ENCODE peak calls at places on chromosomes 13 and 19, in five cellular contexts. K is fibroblast of the aortic adventitia, B is transverse colon, N is HFF-Myc, F is ovary. G is an unnamed sample.

GRCh38 chr13:29749401-29750177 is 100.8 kb downstream of the UBL3 start:
- DNase-seq in K (peak), B (no peak), N (no peak), F (no peak), G (no peak)

GRCh38 chr13:112333756-112334543 is 42.2 kb upstream of the SPACA7 start:
- DNase-seq in K (no peak), B (no peak), N (no peak), F (no peak), G (no peak)

GRCh38 chr13:97397267-97397666 is 36.7 kb upstream of the RAP2A start:
- DNase-seq in K (no peak), B (no peak), N (no peak), F (no peak), G (no peak)

GRCh38 chr19:6577410-6578125 is 13.4 kb downstream of the CD70 start:
- DNase-seq in K (peak), B (peak), N (peak), F (no peak), G (no peak)

GRCh38 chr13:83215627-83216026 is 666.6 kb downstream of the SLITRK1 start:
- DNase-seq in K (peak), B (no peak), N (peak), F (no peak), G (no peak)

GRCh38 chr13:99471231-99472202 is 29.8 kb upstream of the TM9SF2 start:
- DNase-seq in K (peak), B (no peak), N (no peak), F (no peak), G (no peak)

GRCh38 chr13:87777395-87777794 is 106.2 kb downstream of the SLITRK5 start:
- DNase-seq in K (no peak), B (no peak), N (no peak), F (no peak), G (no peak)

GRCh38 chr19:49590971-49591730 is at the start of gene PRR12:
- DNase-seq in K (peak), B (peak), N (no peak), F (peak), G (no peak)

GRCh38 chr19:17862711-17863519 is 3.2 kb downstream of the RPL18A start:
- DNase-seq in K (no peak), B (no peak), N (no peak), F (no peak), G (no peak)

GRCh38 chr13:95920485-95920884 is 132.7 kb downstream of the UGGT2 start:
- DNase-seq in K (no peak), B (no peak), N (no peak), F (no peak), G (no peak)

GRCh38 chr19:27971071-27971470 is 1241.9 kb downstream of the UQCRFS1 start:
- DNase-seq in K (peak), B (no peak), N (no peak), F (no peak), G (no peak)

GRCh38 chr13:47798906-47799305 is 202.2 kb downstream of the SUCLA2 start:
- DNase-seq in K (peak), B (no peak), N (no peak), F (no peak), G (no peak)

GRCh38 chr13:40109324-40109958 is 454.0 kb downstream of the COG6 start:
- DNase-seq in K (peak), B (no peak), N (no peak), F (no peak), G (no peak)

GRCh38 chr13:75587679-75588078 is 38.1 kb downstream of the UCHL3 start:
- DNase-seq in K (no peak), B (no peak), N (no peak), F (no peak), G (no peak)

GRCh38 chr13:66546534-66547379 is 683.4 kb downstream of the PCDH9 start:
- DNase-seq in K (peak), B (no peak), N (no peak), F (no peak), G (no peak)

GRCh38 chr13:32471187-32471922 is 43.4 kb upstream of the N4BP2L1 start:
- DNase-seq in K (peak), B (no peak), N (no peak), F (peak), G (no peak)

GRCh38 chr19:19110410-19111137 is 27.7 kb downstream of the TMEM161A start:
- DNase-seq in K (no peak), B (no peak), N (no peak), F (peak), G (no peak)

GRCh38 chr19:13774217-13775191 is at the start of gene C19orf53:
- DNase-seq in K (peak), B (peak), N (peak), F (peak), G (peak)

GRCh38 chr19:40424637-40425449 is 949 bp downstream of the SERTAD1 start:
- DNase-seq in K (peak), B (no peak), N (no peak), F (no peak), G (no peak)

GRCh38 chr19:29260477-29261317 is 47.7 kb upstream of the UQCRFS1 start:
- DNase-seq in K (peak), B (no peak), N (no peak), F (no peak), G (no peak)

GRCh38 chr13:31824705-31825512 is 85.6 kb downstream of the RXFP2 start:
- DNase-seq in K (peak), B (no peak), N (no peak), F (no peak), G (no peak)

GRCh38 chr13:113489549-113490495 is 689 bp downstream of the DCUN1D2 start:
- DNase-seq in K (peak), B (peak), N (no peak), F (peak), G (no peak)

GRCh38 chr19:10518444-10519361 is 1.5 kb upstream of the S1PR5 start:
- DNase-seq in K (no peak), B (no peak), N (no peak), F (no peak), G (no peak)

GRCh38 chr19:10519421-10519820 is 2.2 kb upstream of the S1PR5 start:
- DNase-seq in K (no peak), B (no peak), N (no peak), F (no peak), G (no peak)

GRCh38 chr19:10517361-10517759 is at the start of gene S1PR5:
- DNase-seq in K (no peak), B (no peak), N (no peak), F (no peak), G (no peak)

GRCh38 chr19:10516671-10517286 is 468 bp downstream of the S1PR5 start:
- DNase-seq in K (no peak), B (no peak), N (no peak), F (no peak), G (no peak)

GRCh38 chr19:10517760-10518443 is 655 bp upstream of the S1PR5 start:
- DNase-seq in K (no peak), B (no peak), N (no peak), F (no peak), G (no peak)
- TF ChIP-seq CTCF in K (no peak), B (no peak), N (no peak), F (no peak), G (no peak)

DNA sequence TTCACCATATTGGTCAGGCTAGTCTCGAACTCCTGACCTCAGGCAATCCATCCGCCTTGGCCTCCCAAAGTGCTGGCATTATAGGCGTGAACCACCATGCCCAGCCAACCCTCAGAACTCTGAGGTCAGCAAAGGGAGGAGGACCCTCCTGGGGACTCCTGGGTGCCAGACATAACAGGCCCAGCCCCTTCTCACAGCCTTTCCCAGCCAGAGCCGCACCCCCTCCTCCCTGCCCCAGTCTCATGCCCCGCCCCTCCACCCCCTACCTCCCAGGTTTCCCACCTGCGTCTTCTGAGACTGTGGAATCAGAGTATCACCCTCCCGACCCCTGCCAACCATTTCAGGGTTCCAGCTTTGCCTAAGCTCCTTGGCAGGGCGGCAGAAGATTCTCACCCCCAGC is 5.2 kb downstream of the IGLON5 start:
- DNase-seq in K (no peak), B (no peak), N (no peak), F (no peak), G (no peak)
- TF ChIP-seq CTCF in K (no peak), B (no peak), N (no peak), F (no peak), G (no peak)

GRCh38 chr13:94345374-94346195 is 133.9 kb downstream of the DCT start:
- DNase-seq in K (peak), B (no peak), N (peak), F (no peak), G (no peak)
- TF ChIP-seq CTCF in K (peak), B (no peak), N (peak), F (no peak), G (no peak)

GRCh38 chr19:45103625-45104319 is 10.8 kb downstream of the PPP1R37 start:
- DNase-seq in K (no peak), B (no peak), N (no peak), F (no peak), G (no peak)
- TF ChIP-seq CTCF in K (no peak), B (no peak), N (no peak), F (no peak), G (no peak)

DNA sequence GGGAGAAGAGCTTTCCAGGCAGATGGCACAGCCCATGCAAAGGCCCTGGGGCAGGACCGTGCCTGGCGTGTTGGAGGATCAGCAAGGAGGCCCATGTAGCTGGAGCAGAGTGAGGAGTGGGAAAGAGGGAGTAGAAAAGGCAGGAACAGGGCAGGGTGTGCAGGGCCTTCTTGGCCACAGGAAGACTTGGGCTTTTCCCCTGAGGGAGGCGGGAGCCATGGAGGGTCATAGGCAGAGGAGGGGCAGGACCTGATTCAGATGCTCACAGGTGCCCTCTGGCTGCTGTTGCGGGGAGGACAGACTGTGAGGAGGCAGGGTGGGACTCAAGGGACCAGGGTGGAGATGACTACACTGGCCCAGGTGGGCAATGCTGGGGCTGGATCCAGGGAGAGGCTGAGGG is 13.8 kb upstream of the PTPRS start:
- DNase-seq in K (no peak), B (no peak), N (no peak), F (no peak), G (no peak)
- TF ChIP-seq CTCF in K (no peak), B (no peak), N (peak), F (no peak), G (no peak)

GRCh38 chr13:59771272-59771671 is 392.5 kb downstream of the DIAPH3 start:
- DNase-seq in K (peak), B (no peak), N (no peak), F (no peak), G (no peak)
- TF ChIP-seq CTCF in K (peak), B (peak), N (peak), F (no peak), G (no peak)

GRCh38 chr13:110616103-110617101 is 1.1 kb downstream of the NAXD start:
- DNase-seq in K (peak), B (peak), N (no peak), F (peak), G (no peak)
- TF ChIP-seq CTCF in K (peak), B (no peak), N (no peak), F (no peak), G (no peak)

GRCh38 chr19:38331728-38332127 is 3.9 kb upstream of the CATSPERG start:
- DNase-seq in K (no peak), B (no peak), N (no peak), F (no peak), G (no peak)

GRCh38 chr19:38340927-38341326 is 5.3 kb downstream of the CATSPERG start:
- DNase-seq in K (no peak), B (no peak), N (no peak), F (no peak), G (no peak)

GRCh38 chr19:38337360-38337653 is 1.7 kb downstream of the CATSPERG start:
- DNase-seq in K (no peak), B (no peak), N (no peak), F (no peak), G (no peak)

GRCh38 chr19:38335949-38336637 is 463 bp downstream of the CATSPERG start:
- DNase-seq in K (peak), B (peak), N (peak), F (peak), G (peak)

DNA sequence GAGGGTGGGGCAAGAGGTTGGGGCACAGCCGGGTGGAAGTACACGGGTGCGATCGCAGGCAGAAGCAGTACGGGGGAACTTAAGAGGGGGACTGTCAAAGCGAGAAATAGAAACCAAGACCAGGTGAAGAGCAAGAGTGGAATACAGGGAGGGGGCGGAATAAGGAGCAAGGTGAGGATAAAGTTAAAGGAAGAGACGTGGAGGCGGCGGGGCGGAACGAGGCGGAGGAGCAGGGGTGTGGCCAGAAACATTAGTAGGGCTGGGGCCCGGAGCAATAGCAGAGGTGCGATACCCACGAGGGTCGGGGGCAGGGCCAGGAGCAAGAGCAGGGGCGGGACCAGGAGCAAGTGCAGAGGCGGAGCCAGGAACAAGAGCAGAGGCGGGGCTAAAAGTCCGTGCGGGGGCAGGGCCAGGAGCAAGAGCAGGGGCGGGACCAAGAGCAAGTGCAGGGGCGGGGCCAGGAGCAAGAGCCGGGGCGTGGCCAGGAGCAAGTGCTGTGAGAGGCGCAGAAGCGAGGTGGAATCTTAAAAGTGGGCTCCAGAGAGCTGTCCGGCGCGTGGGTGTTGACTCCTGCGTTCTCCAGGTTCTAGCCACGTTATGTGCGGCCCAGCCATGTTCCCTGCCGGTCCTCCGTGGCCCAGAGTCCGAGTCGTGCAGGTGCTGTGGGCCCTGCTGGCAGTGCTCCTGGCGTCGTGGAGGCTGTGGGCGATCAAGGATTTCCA is 1.2 kb downstream of the CATSPERG start:
- DNase-seq in K (peak), B (peak), N (peak), F (peak), G (peak)
- TF ChIP-seq CTCF in K (no peak), B (no peak), N (no peak), F (no peak), G (no peak)

DNA sequence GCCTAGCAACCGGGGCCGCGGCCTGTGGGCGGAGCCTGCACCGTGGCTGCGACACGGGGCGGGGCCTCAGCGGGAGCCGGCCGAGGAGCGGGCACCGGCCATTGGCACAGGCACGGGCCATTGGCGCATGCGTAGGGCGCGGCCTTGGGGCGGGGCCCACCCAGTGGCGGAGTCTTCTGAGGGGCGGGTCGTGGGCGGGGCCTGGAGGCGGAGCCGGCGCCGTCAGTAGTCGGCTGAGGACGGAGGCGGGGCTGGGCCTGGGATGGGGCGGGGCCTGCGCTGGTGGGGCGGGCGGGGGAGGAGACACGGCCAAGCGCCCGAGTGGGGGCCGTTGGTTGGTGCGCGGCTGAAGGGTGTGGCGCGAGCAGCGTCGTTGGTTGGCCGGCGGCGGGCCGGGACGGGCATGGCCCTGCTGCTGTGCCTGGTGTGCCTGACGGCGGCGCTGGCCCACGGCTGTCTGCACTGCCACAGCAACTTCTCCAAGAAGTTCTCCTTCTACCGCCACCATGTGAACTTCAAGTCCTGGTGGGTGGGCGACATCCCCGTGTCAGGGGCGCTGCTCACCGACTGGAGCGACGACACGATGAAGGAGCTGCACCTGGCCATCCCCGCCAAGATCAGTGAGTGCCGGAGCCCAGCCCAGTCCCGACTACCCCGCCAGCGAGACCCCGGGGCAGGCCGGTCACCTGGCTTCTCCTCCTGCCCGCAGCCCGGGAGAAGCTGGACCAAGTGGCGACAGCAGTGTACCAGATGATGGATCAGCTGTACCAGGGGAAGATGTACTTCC is at the start of gene IZUMO4:
- DNase-seq in K (peak), B (peak), N (peak), F (peak), G (peak)
- TF ChIP-seq CTCF in K (peak), B (no peak), N (peak), F (peak), G (no peak)

GRCh38 chr19:43699506-43700367 is 16.1 kb upstream of the IRGC start:
- DNase-seq in K (peak), B (peak), N (peak), F (peak), G (no peak)
- TF ChIP-seq CTCF in K (no peak), B (no peak), N (no peak), F (no peak), G (no peak)